ENCODE peak calls at places on chromosomes 4 and X, in four cellular contexts. R is fibroblast of lung, S is breast epithelium, M is pancreas. U is an unnamed sample.

GRCh38 chr4:184437988-184438774 is 36.2 kb downstream of the IRF2 start:
- DNase-seq in R (no peak), S (no peak), M (no peak), U (no peak)

GRCh38 chr4:120052840-120053239 is 13.8 kb downstream of the MAD2L1 start:
- DNase-seq in R (peak), S (no peak), M (no peak), U (no peak)

GRCh38 chr4:90543419-90544170 is 416.4 kb downstream of the CCSER1 start:
- DNase-seq in R (no peak), S (no peak), M (no peak), U (no peak)

GRCh38 chr4:99087887-99088484 is 602 bp downstream of the ADH5 start:
- DNase-seq in R (peak), S (peak), M (no peak), U (no peak)

GRCh38 chr4:139672215-139672614 is 6.6 kb downstream of the MGST2 start:
- DNase-seq in R (no peak), S (no peak), M (no peak), U (no peak)

GRCh38 chr4:105389167-105389566 is 84.7 kb downstream of the PPA2 start:
- DNase-seq in R (peak), S (no peak), M (no peak), U (no peak)

GRCh38 chr4:41991916-41992767 is 1.8 kb downstream of the SLC30A9 start:
- DNase-seq in R (peak), S (no peak), M (no peak), U (no peak)

GRCh38 chr4:101019941-101020401 is 327.4 kb downstream of the PPP3CA start:
- DNase-seq in R (peak), S (no peak), M (no peak), U (no peak)

GRCh38 chr4:89099034-89099433 is 12.3 kb upstream of the TIGD2 start:
- DNase-seq in R (no peak), S (no peak), M (no peak), U (no peak)

GRCh38 chr4:69617083-69617694 is 22.3 kb downstream of the UGT2A2 start:
- DNase-seq in R (peak), S (no peak), M (no peak), U (peak)

GRCh38 chrX:45592067-45592466 is 391.4 kb upstream of the DIPK2B start:
- DNase-seq in R (no peak), S (no peak), M (no peak), U (no peak)

GRCh38 chrX:136185409-136186022 is 38.2 kb downstream of the FHL1 start:
- DNase-seq in R (peak), S (no peak), M (no peak), U (no peak)

GRCh38 chr4:33780952-33781655 is 2463.2 kb downstream of the ARAP2 start:
- DNase-seq in R (peak), S (no peak), M (no peak), U (no peak)

GRCh38 chr4:38102942-38103604 is 142.9 kb downstream of the PTTG2 start:
- DNase-seq in R (no peak), S (no peak), M (no peak), U (no peak)
- H3K4me3 ChIP-seq in R (no peak), S (no peak), M (no peak), U (no peak)

GRCh38 chr4:121472937-121473721 is 92.3 kb upstream of the QRFPR start:
- DNase-seq in R (no peak), S (no peak), M (no peak), U (no peak)
- H3K27ac ChIP-seq in R (no peak), S (no peak), M (no peak), U (no peak)

GRCh38 chrX:33205321-33205720 is 6.0 kb downstream of the DMD start:
- DNase-seq in R (no peak), S (no peak), M (no peak), U (no peak)
- H3K4me3 ChIP-seq in R (peak), S (peak), M (no peak), U (no peak)

GRCh38 chr4:87047281-87047798 is 112.5 kb downstream of the AFF1 start:
- DNase-seq in R (no peak), S (no peak), M (no peak), U (no peak)
- H3K27ac ChIP-seq in R (no peak), S (peak), M (no peak), U (no peak)

GRCh38 chrX:7110821-7111276 is 36.7 kb upstream of the STS start:
- DNase-seq in R (peak), S (no peak), M (no peak), U (no peak)
- H3K4me3 ChIP-seq in R (no peak), S (no peak), M (no peak), U (no peak)